ENCODE peak calls at places on chromosomes 1 and 21, in ten cellular contexts. T is NCI-H748 treated with DMSO at 0.1 percent for 48 hours; X is Caki2; G is epithelial cell of proximal tubule; C is activated T-helper 1 cell treated with Interleukin-2 at 50 U/mL for 16 hours; Z is IMR-90; M is H4; R is activated CD4-positive, CD25-positive, alpha-beta regulatory T cell treated with anti-CD3 and anti-CD28 coated beads, Interleukin-2, amount 50 U/mL, for 72 hours; B is progenitor cell of endocrine pancreas; K is neural crest cell. W is an unnamed sample.

GRCh38 chr21:41480086-41480690 is 27.8 kb downstream of the TMPRSS2 start:
- DNase-seq in C (no peak), Z (no peak), M (no peak), G (no peak), T (no peak), B (no peak), X (no peak), R (no peak), K (no peak), W (no peak)

GRCh38 chr1:11779715-11780379 is 17.9 kb downstream of the C1orf167 start:
- DNase-seq in T (no peak), X (no peak), M (no peak), C (no peak), G (no peak), R (no peak), B (no peak), Z (no peak), K (no peak), W (no peak)

GRCh38 chr1:102891868-102892625 is 216.3 kb downstream of the COL11A1 start:
- DNase-seq in C (no peak), T (no peak), K (no peak), Z (peak; percentile 87), X (no peak), G (no peak), M (no peak), B (no peak), R (no peak), W (no peak)

GRCh38 chr1:61183471-61184034 is 101.2 kb downstream of the NFIA start:
- DNase-seq in G (no peak), T (no peak), Z (peak; percentile 36), M (peak; percentile 58), K (no peak), B (no peak), X (no peak), R (no peak), C (no peak), W (no peak)

GRCh38 chr1:165367375-165367993 is 11.0 kb upstream of the LMX1A start:
- DNase-seq in X (peak; percentile 54), M (peak; percentile 58), G (no peak), C (peak; percentile 55), B (peak; percentile 85), T (peak; percentile 65), R (peak; percentile 77), Z (peak; percentile 56), K (peak; percentile 91), W (peak; percentile 61)

GRCh38 chr21:27562303-27562702 is 595.4 kb upstream of the ADAMTS5 start:
- DNase-seq in T (no peak), B (no peak), X (no peak), G (no peak), K (no peak), Z (no peak), M (no peak), C (no peak), R (no peak), W (no peak)

GRCh38 chr1:223341111-223341510 is 22.9 kb downstream of the SUSD4 start:
- DNase-seq in B (no peak), R (no peak), T (no peak), M (peak; percentile 74), X (peak; percentile 38), G (no peak), K (no peak), Z (peak; percentile 56), C (no peak), W (no peak)

GRCh38 chr1:85027242-85027983 is 20.9 kb downstream of the MCOLN3 start:
- DNase-seq in G (no peak), M (no peak), C (no peak), K (no peak), R (no peak), T (no peak), Z (peak; percentile 2), B (no peak), X (no peak), W (no peak)

GRCh38 chr1:22710688-22711024 is at the start of gene EPHB2:
- DNase-seq in B (peak; percentile 42), X (no peak), C (no peak), R (no peak), G (no peak), T (no peak), M (peak; percentile 35), Z (peak; percentile 39), K (peak; percentile 58), W (no peak)

GRCh38 chr1:79128726-79129125 is 122.2 kb upstream of the ADGRL4 start:
- DNase-seq in K (no peak), C (no peak), R (no peak), X (peak; percentile 15), T (no peak), G (no peak), M (peak; percentile 71), Z (peak; percentile 93), B (no peak), W (no peak)

GRCh38 chr1:60280764-60281278 is 207.3 kb upstream of the C1orf87 start:
- DNase-seq in X (no peak), Z (no peak), G (no peak), K (no peak), T (no peak), M (no peak), R (no peak), B (no peak), C (no peak), W (no peak)

GRCh38 chr1:158087320-158087927 is 93.3 kb upstream of the CD1D start:
- DNase-seq in B (peak; percentile 72), K (peak; percentile 73), T (no peak), G (no peak), R (no peak), Z (peak; percentile 77), X (peak; percentile 70), C (no peak), M (peak; percentile 80), W (no peak)

GRCh38 chr1:54681396-54681795 is 34.3 kb upstream of the TTC4 start:
- DNase-seq in R (no peak), B (no peak), K (no peak), X (peak; percentile 28), Z (peak; percentile 4), G (no peak), C (no peak), M (no peak), T (peak; percentile 74), W (no peak)

GRCh38 chr1:7218210-7218832 is 433.1 kb downstream of the CAMTA1 start:
- DNase-seq in T (peak; percentile 16), C (no peak), B (no peak), X (peak; percentile 37), G (no peak), R (no peak), M (peak; percentile 22), Z (peak; percentile 63), K (peak; percentile 42), W (no peak)

GRCh38 chr1:166836733-166837132 is 2.5 kb upstream of the POGK start:
- DNase-seq in T (no peak), M (no peak), K (no peak), X (no peak), C (no peak), Z (peak; percentile 25), G (no peak), B (no peak), R (no peak), W (no peak)

GRCh38 chr1:93625582-93626327 is 55.9 kb downstream of the BCAR3 start:
- DNase-seq in M (peak; percentile 48), Z (peak; percentile 93), T (no peak), R (no peak), G (no peak), X (no peak), C (no peak), K (no peak), B (no peak), W (no peak)

GRCh38 chr21:32975811-32976507 is 49.8 kb upstream of the OLIG2 start:
- DNase-seq in T (no peak), B (no peak), K (no peak), R (no peak), C (no peak), Z (no peak), M (no peak), G (no peak), X (no peak), W (no peak)

GRCh38 chr1:193406901-193407300 is 220.5 kb upstream of the B3GALT2 start:
- DNase-seq in Z (peak; percentile 72), X (peak; percentile 58), K (no peak), R (no peak), B (no peak), T (peak; percentile 9), C (no peak), M (peak; percentile 65), G (no peak), W (no peak)

GRCh38 chr1:183069562-183070216 is 46.5 kb downstream of the LAMC1 start:
- DNase-seq in C (no peak), Z (no peak), T (no peak), X (peak; percentile 90), M (no peak), R (no peak), K (no peak), G (peak; percentile 92), B (no peak), W (no peak)

GRCh38 chr21:16563795-16564194 is 834.0 kb downstream of the USP25 start:
- DNase-seq in T (no peak), X (peak; percentile 92), B (no peak), Z (no peak), R (no peak), M (peak; percentile 58), C (no peak), K (no peak), G (peak; percentile 81), W (no peak)

GRCh38 chr1:52141513-52142219 is at the start of gene ZFYVE9:
- DNase-seq in T (peak; percentile 57), R (peak; percentile 74), X (peak; percentile 75), B (peak; percentile 81), M (peak; percentile 53), G (no peak), K (peak; percentile 79), Z (peak; percentile 76), C (peak; percentile 58), W (peak; percentile 57)

GRCh38 chr1:167206166-167206835 is 14.4 kb upstream of the POU2F1 start:
- DNase-seq in R (no peak), Z (no peak), K (no peak), B (no peak), X (no peak), G (no peak), M (no peak), T (no peak), C (no peak), W (no peak)

GRCh38 chr21:46191686-46192575 is 7.7 kb upstream of the SPATC1L start:
- DNase-seq in R (no peak), Z (no peak), K (no peak), G (no peak), C (no peak), T (no peak), X (no peak), B (no peak), M (peak; percentile 3), W (no peak)

GRCh38 chr1:56145524-56145923 is 433.8 kb downstream of the PLPP3 start:
- DNase-seq in Z (no peak), M (no peak), C (no peak), X (no peak), R (no peak), B (no peak), T (no peak), K (no peak), G (no peak), W (no peak)

GRCh38 chr1:204991342-204991844 is 51.6 kb upstream of the CNTN2 start:
- DNase-seq in C (no peak), K (no peak), B (no peak), X (no peak), R (no peak), T (no peak), G (no peak), M (no peak), Z (no peak), W (no peak)

GRCh38 chr1:16181887-16182719 is 26.2 kb upstream of the EPHA2 start:
- DNase-seq in Z (peak; percentile 89), X (peak; percentile 96), R (no peak), C (no peak), T (no peak), M (peak; percentile 83), K (no peak), G (no peak), B (peak; percentile 57), W (no peak)

GRCh38 chr1:23452011-23452411 is 27.5 kb upstream of the TCEA3 start:
- DNase-seq in C (peak; percentile 12), B (no peak), R (no peak), G (no peak), X (no peak), T (no peak), K (no peak), M (peak; percentile 79), Z (peak; percentile 33), W (peak; percentile 43)

GRCh38 chr1:10399487-10399917 is 638 bp downstream of the PGD start:
- DNase-seq in B (no peak), K (peak; percentile 23), G (no peak), Z (peak; percentile 54), M (no peak), C (no peak), R (no peak), X (no peak), T (no peak), W (no peak)

W was measured in T-helper 17 cell.